ENCODE peak calls at places on chromosomes 5 and 9, in seven cellular contexts. B is foreskin fibroblast, N is psoas muscle, E is dorsolateral prefrontal cortex, Z is tibial artery, C is astrocyte of the cerebellum, R is gastrocnemius medialis. V is an unnamed sample.
A peak's percentile ranks its signal among the peaks of the same experiment; 100 is the strongest.

GRCh38 chr5:1212271-1212670 is 10.9 kb downstream of the SLC6A19 start:
- DNase-seq in N (peak; percentile 15), R (no peak), E (no peak), Z (no peak), C (no peak), B (no peak), V (no peak)

GRCh38 chr5:366541-367357 is 45.2 kb downstream of the AHRR start:
- DNase-seq in C (no peak), N (no peak), Z (peak; percentile 17), B (no peak), R (no peak), E (peak; percentile 13), V (no peak)

GRCh38 chr5:128213340-128213739 is 129.8 kb downstream of the SLC12A2 start:
- DNase-seq in R (no peak), N (no peak), Z (no peak), C (peak; percentile 80), E (peak; percentile 50), B (peak; percentile 86), V (peak; percentile 76)

GRCh38 chr5:66903709-66904108 is 292.9 kb downstream of the CD180 start:
- DNase-seq in Z (no peak), B (no peak), C (no peak), N (no peak), R (no peak), E (no peak), V (no peak)

GRCh38 chr5:131417240-131417869 is 153.5 kb downstream of the CDC42SE2 start:
- DNase-seq in N (peak; percentile 78), R (peak; percentile 58), C (peak; percentile 72), Z (peak; percentile 83), B (peak; percentile 81), E (peak; percentile 59), V (peak; percentile 79)

GRCh38 chr9:77648458-77649108 is 461 bp upstream of the GNA14 start:
- DNase-seq in B (peak; percentile 24), R (no peak), E (peak; percentile 52), C (peak; percentile 12), N (peak; percentile 75), Z (peak; percentile 70), V (no peak)

GRCh38 chr5:101977729-101978345 is 318.2 kb downstream of the SLCO4C1 start:
- DNase-seq in N (no peak), E (no peak), Z (no peak), C (peak; percentile 50), B (peak; percentile 14), R (no peak), V (peak; percentile 28)

GRCh38 chr9:81671880-81672280 is 17.5 kb downstream of the TLE1 start:
- DNase-seq in E (peak; percentile 46), B (no peak), R (peak; percentile 93), C (peak; percentile 94), N (peak; percentile 92), Z (peak; percentile 92), V (no peak)

GRCh38 chr5:1037123-1037670 is 28.6 kb downstream of the NKD2 start:
- DNase-seq in E (peak; percentile 30), Z (no peak), C (no peak), B (no peak), R (no peak), N (peak; percentile 42), V (no peak)

GRCh38 chr9:88614359-88614758 is 79.4 kb downstream of the NXNL2 start:
- DNase-seq in C (no peak), R (no peak), E (no peak), N (no peak), B (no peak), Z (no peak), V (no peak)

GRCh38 chr5:67957374-67957773 is 258.2 kb upstream of the PIK3R1 start:
- DNase-seq in C (no peak), N (no peak), R (no peak), B (no peak), E (no peak), Z (no peak), V (no peak)

GRCh38 chr5:55554879-55555278 is 20.1 kb upstream of the PLPP1 start:
- DNase-seq in Z (no peak), C (no peak), N (no peak), E (no peak), B (no peak), R (no peak), V (no peak)

GRCh38 chr9:4984171-4984570 is 901 bp upstream of the JAK2 start:
- DNase-seq in N (no peak), R (no peak), E (no peak), B (no peak), Z (no peak), C (no peak), V (no peak)

GRCh38 chr5:127645300-127645726 is 3.6 kb upstream of the CTXN3 start:
- DNase-seq in Z (no peak), N (no peak), R (no peak), B (no peak), C (no peak), E (no peak), V (no peak)

GRCh38 chr9:109206670-109207069 is 39.6 kb upstream of the FRRS1L start:
- DNase-seq in E (no peak), N (no peak), R (no peak), C (no peak), B (no peak), Z (no peak), V (no peak)
- TF ChIP-seq CTCF in E (no peak), N (no peak), R (no peak), C (no peak), B (no peak), Z (no peak), V (no peak)

GRCh38 chr9:135039916-135040645 is 47.4 kb upstream of the OLFM1 start:
- DNase-seq in E (no peak), R (no peak), Z (peak; percentile 44), C (no peak), B (no peak), N (no peak), V (no peak)

GRCh38 chr9:135046156-135047025 is 41.1 kb upstream of the OLFM1 start:
- DNase-seq in B (no peak), R (no peak), C (no peak), Z (peak; percentile 15), E (no peak), N (no peak), V (no peak)

GRCh38 chr9:135040892-135041291 is 46.6 kb upstream of the OLFM1 start:
- DNase-seq in N (no peak), Z (no peak), R (no peak), E (no peak), C (no peak), B (no peak), V (no peak)

GRCh38 chr9:135045264-135046155 is 42.0 kb upstream of the OLFM1 start:
- DNase-seq in C (no peak), Z (peak; percentile 55), R (no peak), N (no peak), B (no peak), E (no peak), V (no peak)

DNA sequence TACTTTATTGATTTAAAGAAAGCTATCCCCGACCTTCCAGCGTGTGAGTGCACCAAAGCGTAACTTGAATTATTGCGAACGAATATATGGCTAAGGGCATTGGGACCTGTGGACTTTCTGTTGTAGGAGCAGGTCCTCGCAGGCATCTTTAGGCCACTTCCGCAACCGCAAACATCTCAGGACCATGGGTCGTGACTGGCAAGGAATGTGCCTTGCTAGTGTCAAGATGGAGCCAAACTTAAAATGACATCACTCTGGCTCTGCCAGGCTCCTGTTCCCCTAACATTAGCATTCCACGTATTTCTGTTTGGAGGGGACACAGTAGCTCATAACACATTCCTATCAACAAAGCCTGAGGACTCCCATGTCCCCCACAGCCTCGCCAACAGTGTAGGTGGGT is 44.1 kb upstream of the OLFM1 start:
- DNase-seq in Z (peak; percentile 12), R (no peak), C (no peak), E (no peak), B (no peak), N (no peak), V (no peak)
- H3K4me3 ChIP-seq in Z (no peak overlapping the region), R (no peak overlapping the region), C (no peak overlapping the region), E (no peak overlapping the region), B (no peak overlapping the region), N (no peak overlapping the region), V (no peak overlapping the region)

DNA sequence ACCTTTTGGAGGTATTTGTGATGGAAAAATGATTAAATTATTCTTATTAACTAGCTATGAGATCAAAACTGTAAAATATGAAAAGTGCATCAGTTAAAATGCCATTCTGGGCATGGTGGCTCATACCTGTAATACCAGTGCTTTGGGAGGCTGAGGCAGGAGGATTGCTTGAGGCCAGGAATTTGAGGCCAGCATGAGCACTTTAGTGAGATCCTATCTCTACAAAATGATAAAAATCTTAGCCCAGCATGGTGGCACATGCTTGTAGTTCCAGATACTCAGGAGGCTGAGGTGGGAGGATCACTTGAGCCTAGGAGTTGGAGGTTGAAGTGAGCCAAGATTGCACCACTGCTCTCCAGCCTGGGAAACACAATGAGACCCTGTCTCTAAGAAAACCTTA is 252.5 kb upstream of the SEMA6A start:
- DNase-seq in B (no peak), C (no peak), Z (no peak), R (no peak), E (no peak), N (no peak), V (no peak)
- TF ChIP-seq CTCF in B (no peak), C (no peak), Z (no peak), R (no peak), E (no peak), N (no peak), V (no peak)

GRCh38 chr9:136081826-136082495 is 13.1 kb downstream of the NACC2 start:
- DNase-seq in N (peak; percentile 58), E (no peak), Z (peak; percentile 53), B (no peak), R (peak; percentile 12), C (no peak), V (no peak)
- H3K4me3 ChIP-seq in N (peak overlapping the region; percentile 36), E (no peak overlapping the region), Z (no peak overlapping the region), B (no peak overlapping the region), R (no peak overlapping the region), C (no peak overlapping the region), V (no peak overlapping the region)

V was measured in fibroblast of villous mesenchyme.